ENCODE peak calls at places on chromosomes 11 and 22, in five cellular contexts. Q is nephron progenitor cell, J is Caco-2, N is fibroblast of pulmonary artery, T is fibroblast of lung. Z is an unnamed sample.

GRCh38 chr22:38655532-38656255 is 498 bp downstream of the FAM227A start:
- DNase-seq in Q (no peak), J (no peak), N (peak; percentile 16), T (peak; percentile 21), Z (peak; percentile 6)

GRCh38 chr11:130625907-130626306 is 177.5 kb downstream of the ADAMTS15 start:
- DNase-seq in Q (no peak), J (no peak), N (no peak), T (no peak), Z (no peak)

GRCh38 chr22:39092111-39092867 is 4.8 kb upstream of the APOBEC3H start:
- DNase-seq in Q (no peak), J (no peak), N (no peak), T (no peak), Z (peak; percentile 68)

GRCh38 chr11:37264060-37264459 is 666.0 kb upstream of the RAG2 start:
- DNase-seq in Q (no peak), J (no peak), N (peak; percentile 10), T (no peak), Z (no peak)

GRCh38 chr11:102168483-102168882 is 58.2 kb downstream of the YAP1 start:
- DNase-seq in Q (no peak), J (no peak), N (no peak), T (peak; percentile 50), Z (no peak)

GRCh38 chr11:1219446-1219835 is 3.4 kb upstream of the MUC5B start:
- DNase-seq in Q (peak; percentile 5), J (no peak), N (no peak), T (no peak), Z (no peak)

GRCh38 chr22:35728639-35729308 is 11.1 kb downstream of the APOL5 start:
- DNase-seq in Q (no peak), J (no peak), N (no peak), T (no peak), Z (no peak)

GRCh38 chr11:65133724-65134123 is 595 bp downstream of the SYVN1 start:
- DNase-seq in Q (no peak), J (no peak), N (peak; percentile 39), T (no peak), Z (no peak)

GRCh38 chr11:124669193-124669592 is 4.3 kb downstream of the SIAE start:
- DNase-seq in Q (peak; percentile 46), J (peak; percentile 86), N (peak; percentile 73), T (peak; percentile 30), Z (peak; percentile 50)

GRCh38 chr22:46681010-46681409 is 57.0 kb downstream of the CERK start:
- DNase-seq in Q (no peak), J (peak; percentile 20), N (no peak), T (no peak), Z (peak; percentile 44)
- TF ChIP-seq CTCF in Q (no peak), J (peak; percentile 37), N (peak; percentile 17), T (no peak), Z (peak; percentile 59)

GRCh38 chr22:49930596-49931412 is 12.4 kb downstream of the CRELD2 start:
- DNase-seq in Q (no peak), J (peak; percentile 76), N (peak; percentile 73), T (peak; percentile 20), Z (peak; percentile 76)
- TF ChIP-seq CTCF in Q (peak; percentile 36), J (peak; percentile 73), N (peak; percentile 50), T (peak; percentile 33), Z (peak; percentile 51)

GRCh38 chr11:71324788-71325417 is 72.5 kb upstream of the SHANK2 start:
- DNase-seq in Q (no peak), J (no peak), N (no peak), T (no peak), Z (no peak)
- TF ChIP-seq CTCF in Q (no peak), J (no peak), N (no peak), T (no peak), Z (no peak)

GRCh38 chr11:69696749-69697488 is 6.9 kb downstream of the FGF19 start:
- DNase-seq in Q (peak; percentile 41), J (no peak), N (no peak), T (no peak), Z (no peak)
- TF ChIP-seq CTCF in Q (no peak), J (no peak), N (no peak), T (no peak), Z (no peak)

GRCh38 chr11:41437006-41437405 is 22.4 kb downstream of the LRRC4C start:
- DNase-seq in Q (no peak), J (no peak), N (no peak), T (no peak), Z (no peak)

DNA sequence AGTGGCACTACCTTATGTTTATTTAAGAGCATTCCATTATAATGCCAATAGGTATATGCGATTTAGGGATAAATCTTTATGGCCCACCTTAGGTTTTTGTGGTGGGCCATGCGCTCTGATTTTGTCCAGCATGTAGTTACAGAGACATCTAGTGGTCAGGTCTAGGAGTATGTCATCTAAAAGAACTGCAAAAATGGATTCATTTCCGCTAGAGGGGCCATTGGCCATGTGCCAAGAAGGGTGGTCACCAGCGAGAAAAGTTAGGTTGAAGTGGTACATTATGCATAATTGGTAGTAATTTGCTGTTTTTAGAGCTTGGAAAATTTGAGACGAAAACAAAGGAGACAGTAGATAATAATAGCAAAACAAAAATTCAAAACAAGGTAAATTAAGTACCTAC is 27.7 kb downstream of the LRRC4C start:
- DNase-seq in Q (peak; percentile 19), J (peak; percentile 19), N (no peak), T (no peak), Z (no peak)
- TF ChIP-seq CTCF in Q (peak; percentile 64), J (peak; percentile 62), N (peak; percentile 32), T (peak; percentile 4), Z (peak; percentile 17)